ENCODE peak calls at places on chromosome 20, in eight cellular contexts. L, E, H, T, P, W, A and Z are unnamed samples.

GRCh38 chr20:60078351-60079250 is 120.4 kb downstream of the CDH26 start:
- DNase-seq in L (no peak), E (no peak), H (no peak), T (no peak), P (no peak), W (no peak), A (no peak), Z (no peak)

GRCh38 chr20:48284837-48285236 is 499.6 kb upstream of the SULF2 start:
- DNase-seq in L (no peak), E (peak), H (no peak), T (no peak), P (no peak), W (no peak), A (no peak), Z (no peak)

GRCh38 chr20:62212309-62212708 is 7.8 kb downstream of the HRH3 start:
- DNase-seq in L (no peak), E (no peak), H (no peak), T (no peak), P (no peak), W (no peak), A (no peak), Z (no peak)

GRCh38 chr20:61860588-61860987 is 205.1 kb downstream of the TAF4 start:
- DNase-seq in L (no peak), E (no peak), H (no peak), T (peak), P (no peak), W (no peak), A (no peak), Z (no peak)

GRCh38 chr20:49712918-49713778 is 530 bp downstream of the B4GALT5 start:
- DNase-seq in L (no peak), E (no peak), H (peak), T (peak), P (peak), W (peak), A (no peak), Z (no peak)

GRCh38 chr20:32621071-32621913 is 36.2 kb upstream of the NOL4L start:
- DNase-seq in L (no peak), E (no peak), H (no peak), T (peak), P (no peak), W (no peak), A (no peak), Z (no peak)

GRCh38 chr20:62030834-62031434 is 34.7 kb downstream of the TAF4 start:
- DNase-seq in L (no peak), E (no peak), H (no peak), T (no peak), P (no peak), W (no peak), A (no peak), Z (no peak)

GRCh38 chr20:32780749-32781402 is 18.7 kb downstream of the DNMT3B start:
- DNase-seq in L (no peak), E (no peak), H (no peak), T (peak), P (no peak), W (no peak), A (no peak), Z (no peak)

GRCh38 chr20:62640870-62641748 is 1.2 kb upstream of the SLCO4A1 start:
- DNase-seq in L (no peak), E (no peak), H (no peak), T (no peak), P (no peak), W (no peak), A (no peak), Z (no peak)

GRCh38 chr20:49590163-49591017 is 22.5 kb upstream of the PTGIS start:
- DNase-seq in L (no peak), E (no peak), H (no peak), T (no peak), P (no peak), W (no peak), A (no peak), Z (no peak)

GRCh38 chr20:58107533-58107932 is 120.9 kb downstream of the ANKRD60 start:
- DNase-seq in L (no peak), E (no peak), H (no peak), T (no peak), P (no peak), W (no peak), A (no peak), Z (no peak)

DNA sequence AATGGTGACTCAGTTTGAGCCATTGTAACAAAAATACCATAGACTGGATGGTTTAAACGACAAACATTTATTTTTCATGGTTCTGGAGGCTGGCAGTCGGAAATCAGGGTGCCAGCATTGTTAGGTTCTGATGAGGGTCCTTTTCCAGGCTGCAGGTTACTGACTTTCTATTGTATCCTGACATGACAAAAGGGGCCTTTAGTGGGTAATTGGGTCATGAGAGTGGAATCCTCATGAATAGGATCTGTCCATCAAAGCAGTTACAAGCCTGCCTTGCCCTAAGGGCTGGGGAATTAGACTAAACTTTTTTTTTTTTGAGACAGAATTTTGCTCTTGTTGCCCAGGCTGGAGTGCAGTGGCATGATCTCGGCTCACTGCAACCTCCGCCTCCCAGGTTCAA is 347.9 kb upstream of the TSHZ2 start:
- DNase-seq in L (no peak), E (no peak), H (no peak), T (peak), P (no peak), W (no peak), A (no peak), Z (no peak)
- TF ChIP-seq CTCF in L (no peak), E (no peak), H (no peak), T (no peak), P (no peak), W (no peak), A (no peak), Z (no peak)

GRCh38 chr20:57087102-57087501 is 179.3 kb downstream of the BMP7 start:
- DNase-seq in L (no peak), E (no peak), H (no peak), T (no peak), P (no peak), W (no peak), A (no peak), Z (peak)
- TF ChIP-seq CTCF in L (no peak), E (no peak), H (no peak), T (no peak), P (no peak), W (no peak), A (no peak), Z (no peak)

DNA sequence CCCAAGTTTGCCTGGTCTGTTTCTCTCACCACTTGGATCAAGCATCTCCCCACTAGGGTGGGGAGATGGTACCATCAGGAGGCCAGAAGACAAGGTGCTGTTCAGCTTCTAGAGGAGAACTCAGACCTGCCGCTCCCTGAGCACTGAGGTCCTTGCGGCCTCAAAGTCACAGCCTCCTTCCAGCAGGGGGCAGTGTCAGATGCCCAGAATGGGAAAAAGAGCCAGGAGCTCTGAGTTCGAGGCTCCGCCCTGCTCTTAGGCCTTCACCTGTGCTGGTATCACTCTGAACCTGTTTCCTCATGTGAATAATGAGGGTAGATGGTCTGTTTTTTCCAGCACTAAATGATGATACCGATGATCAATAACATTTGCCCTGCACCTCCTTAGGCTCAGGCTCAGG is 68.7 kb downstream of the TOX2 start:
- DNase-seq in L (no peak), E (no peak), H (no peak), T (no peak), P (no peak), W (no peak), A (no peak), Z (no peak)
- TF ChIP-seq CTCF in L (no peak), E (peak), H (no peak), T (peak), P (peak), W (no peak), A (peak), Z (peak)

DNA sequence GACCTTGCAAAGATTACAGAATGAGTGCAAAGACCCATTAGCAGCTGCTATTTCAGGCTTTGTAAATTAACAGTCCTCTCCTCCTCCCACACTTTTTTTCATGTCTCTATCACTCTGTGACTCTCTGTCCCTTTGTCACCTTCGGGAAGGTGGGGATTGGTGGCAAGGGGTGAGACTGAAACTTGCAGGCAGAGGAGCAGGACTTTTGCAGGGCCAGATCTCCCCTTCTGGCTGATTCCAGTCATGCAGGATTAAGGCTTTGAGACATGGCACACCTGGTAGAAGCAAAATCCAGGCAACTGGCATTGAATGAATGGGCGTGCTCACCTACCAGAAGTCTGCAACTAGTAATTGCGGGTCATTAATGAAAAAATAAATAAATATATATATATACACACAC is 222.7 kb downstream of the TSHZ2 start:
- DNase-seq in L (no peak), E (no peak), H (no peak), T (no peak), P (no peak), W (no peak), A (no peak), Z (no peak)
- TF ChIP-seq CTCF in L (no peak), E (no peak), H (no peak), T (no peak), P (no peak), W (no peak), A (no peak), Z (no peak)